ENCODE peak calls at places on chromosomes 1 and 21, in ten cellular contexts. K is stomach, C is body of pancreas, Z is ovary, O is HCT116, A is A549, Q is NB4, G is endothelial cell of umbilical vein, S is tibial nerve, V is Peyer's patch. J is an unnamed sample.

GRCh38 chr1:174243451-174244000 is 84.2 kb downstream of the RABGAP1L start:
- DNase-seq in Z (no peak), G (no peak), K (no peak), Q (no peak), A (no peak), S (no peak), O (no peak), C (no peak), V (no peak), J (no peak)

GRCh38 chr21:41142051-41142795 is 25.7 kb upstream of the BACE2 start:
- DNase-seq in G (no peak), S (peak), Q (no peak), A (peak), Z (no peak), K (no peak), O (no peak), C (peak), V (no peak), J (no peak)

GRCh38 chr1:9303916-9304315 is 11.2 kb downstream of the SPSB1 start:
- DNase-seq in Z (no peak), K (no peak), C (no peak), Q (no peak), S (no peak), A (no peak), V (no peak), O (no peak), G (no peak), J (no peak)

GRCh38 chr21:27320868-27321267 is 354.0 kb upstream of the ADAMTS5 start:
- DNase-seq in Z (no peak), C (no peak), A (no peak), K (no peak), Q (no peak), G (no peak), V (no peak), S (no peak), O (no peak), J (no peak)

GRCh38 chr1:198605426-198605825 is 33.4 kb upstream of the PTPRC start:
- DNase-seq in G (no peak), A (no peak), O (no peak), Q (peak), Z (no peak), S (no peak), C (no peak), V (no peak), K (no peak), J (no peak)

GRCh38 chr1:66725885-66726665 is 26.2 kb upstream of the DYNLT5 start:
- DNase-seq in A (peak), G (peak), V (no peak), Q (peak), O (peak), S (peak), C (peak), K (peak), Z (no peak), J (no peak)

GRCh38 chr1:171422489-171422888 is 62.8 kb upstream of the PRRC2C start:
- DNase-seq in A (no peak), K (no peak), O (no peak), V (no peak), S (no peak), C (no peak), G (peak), Q (no peak), Z (no peak), J (no peak)

GRCh38 chr1:7783178-7783711 is 846 bp upstream of the PER3 start:
- DNase-seq in C (peak), K (peak), O (no peak), Q (peak), S (peak), V (peak), G (peak), Z (no peak), A (peak), J (no peak)

GRCh38 chr1:38060557-38060956 is 14.0 kb upstream of the POU3F1 start:
- DNase-seq in Q (no peak), V (no peak), Z (no peak), A (no peak), G (no peak), O (no peak), C (no peak), K (no peak), S (no peak), J (no peak)

GRCh38 chr1:18724801-18725200 is 94.2 kb downstream of the PAX7 start:
- DNase-seq in K (no peak), G (no peak), V (no peak), O (no peak), Z (no peak), C (no peak), S (no peak), Q (no peak), A (no peak), J (no peak)

GRCh38 chr1:50976890-50977574 is 7.0 kb downstream of the CDKN2C start:
- DNase-seq in A (no peak), Z (peak), C (no peak), S (peak), Q (peak), V (peak), G (peak), O (no peak), K (no peak), J (no peak)

GRCh38 chr1:175162955-175163354 is 29.6 kb downstream of the KIAA0040 start:
- DNase-seq in A (no peak), Z (no peak), G (peak), Q (no peak), C (no peak), S (no peak), V (no peak), K (no peak), O (no peak), J (no peak)

GRCh38 chr1:111730282-111730681 is 8.9 kb downstream of the INKA2 start:
- DNase-seq in A (no peak), C (no peak), K (no peak), V (no peak), S (no peak), Z (no peak), O (no peak), G (no peak), Q (no peak), J (no peak)

GRCh38 chr1:102941364-102941947 is 166.9 kb downstream of the COL11A1 start:
- DNase-seq in O (no peak), S (no peak), Z (no peak), G (no peak), C (no peak), K (no peak), A (no peak), V (no peak), Q (no peak), J (no peak)

GRCh38 chr1:170885551-170885950 is 49.8 kb upstream of the MROH9 start:
- DNase-seq in V (no peak), O (no peak), K (no peak), Z (no peak), G (no peak), S (no peak), C (no peak), Q (no peak), A (no peak), J (no peak)

GRCh38 chr1:161420763-161421455 is 53.2 kb upstream of the CFAP126 start:
- DNase-seq in C (no peak), Q (no peak), A (peak), O (peak), V (no peak), S (no peak), K (no peak), G (no peak), Z (no peak), J (no peak)

GRCh38 chr1:10973552-10973951 is 38.9 kb upstream of the TARDBP start:
- DNase-seq in S (peak), O (no peak), G (no peak), K (peak), Z (no peak), V (no peak), Q (no peak), C (no peak), A (no peak), J (no peak)

GRCh38 chr21:42341776-42342542 is 8.8 kb downstream of the TFF2 start:
- DNase-seq in Q (no peak), O (no peak), G (no peak), V (no peak), A (no peak), C (no peak), Z (no peak), K (no peak), S (no peak), J (no peak)

GRCh38 chr1:8816831-8817412 is 518 bp downstream of the RERE start:
- DNase-seq in S (peak), Z (peak), K (peak), A (no peak), G (peak), C (peak), V (peak), O (no peak), Q (peak), J (no peak)

GRCh38 chr1:65176571-65176970 is 28.6 kb downstream of the AK4 start:
- DNase-seq in A (no peak), V (no peak), K (no peak), Z (no peak), S (no peak), Q (no peak), G (no peak), C (no peak), O (no peak), J (no peak)

GRCh38 chr1:234599617-234600417 is 10.2 kb downstream of the IRF2BP2 start:
- DNase-seq in C (peak), K (peak), V (peak), S (peak), A (peak), O (peak), Z (peak), G (peak), Q (peak), J (peak)

GRCh38 chr1:46174448-46175231 is at the start of gene TSPAN1:
- DNase-seq in Q (peak), A (no peak), G (no peak), S (peak), O (no peak), C (no peak), V (no peak), Z (no peak), K (peak), J (no peak)

GRCh38 chr1:202010042-202011015 is at the start of gene ELF3:
- DNase-seq in S (no peak), A (peak), V (peak), G (no peak), C (peak), K (peak), O (peak), Q (no peak), Z (no peak), J (no peak)

GRCh38 chr1:3162483-3162882 is 93.5 kb downstream of the PRDM16 start:
- DNase-seq in Z (no peak), O (no peak), G (no peak), A (no peak), K (no peak), C (no peak), S (no peak), V (no peak), Q (no peak), J (no peak)

GRCh38 chr1:232174306-232174705 is 455.6 kb downstream of the SIPA1L2 start:
- DNase-seq in O (no peak), S (no peak), V (no peak), C (no peak), K (no peak), Q (no peak), G (no peak), Z (no peak), A (no peak), J (no peak)

GRCh38 chr1:7930547-7931445 is 9.8 kb downstream of the TNFRSF9 start:
- DNase-seq in Z (no peak), O (no peak), Q (no peak), G (no peak), V (no peak), K (no peak), A (no peak), S (no peak), C (no peak), J (no peak)

GRCh38 chr1:47756411-47756810 is 240.8 kb downstream of the TRABD2B start:
- DNase-seq in C (no peak), V (no peak), G (no peak), S (no peak), Z (no peak), O (no peak), K (no peak), Q (no peak), A (no peak), J (no peak)

GRCh38 chr1:162018418-162018817 is 5.3 kb downstream of the OLFML2B start:
- DNase-seq in V (no peak), S (no peak), Z (no peak), K (no peak), C (no peak), A (no peak), Q (no peak), G (no peak), O (no peak), J (no peak)

GRCh38 chr1:167488786-167489185 is 29.5 kb downstream of the CD247 start:
- DNase-seq in Z (no peak), A (no peak), S (no peak), C (no peak), O (no peak), Q (no peak), K (no peak), G (no peak), V (no peak), J (no peak)

GRCh38 chr21:31733521-31734149 is 1.7 kb upstream of the SCAF4 start:
- DNase-seq in C (no peak), Q (no peak), S (no peak), V (no peak), Z (no peak), K (no peak), A (no peak), O (no peak), G (no peak), J (no peak)

GRCh38 chr1:247077234-247077633 is 1.4 kb downstream of the ZNF670 start:
- DNase-seq in O (no peak), C (no peak), K (no peak), Q (peak), A (no peak), G (peak), V (no peak), S (no peak), Z (no peak), J (no peak)

GRCh38 chr1:36175137-36176095 is 19.5 kb downstream of the MAP7D1 start:
- DNase-seq in G (no peak), S (no peak), Q (no peak), Z (no peak), C (peak), O (no peak), A (no peak), V (no peak), K (peak), J (no peak)

GRCh38 chr1:91846007-91846620 is 39.8 kb downstream of the TGFBR3 start:
- DNase-seq in A (no peak), Z (peak), O (no peak), K (peak), S (peak), Q (peak), G (peak), V (no peak), C (peak), J (no peak)

GRCh38 chr1:191255354-191256057 is 777.8 kb upstream of the BRINP3 start:
- DNase-seq in O (no peak), K (no peak), S (no peak), G (no peak), V (no peak), A (no peak), C (no peak), Z (no peak), Q (peak), J (no peak)

GRCh38 chr1:209029737-209030136 is 553.8 kb upstream of the CAMK1G start:
- DNase-seq in Q (no peak), S (no peak), C (no peak), Z (no peak), G (peak), O (no peak), V (no peak), K (no peak), A (no peak), J (no peak)

GRCh38 chr1:94180650-94181049 is 56.7 kb downstream of the ARHGAP29 start:
- DNase-seq in K (no peak), G (peak), C (no peak), Q (no peak), A (no peak), O (no peak), S (no peak), V (no peak), Z (no peak), J (no peak)

GRCh38 chr1:228166170-228166936 is 749 bp downstream of the IBA57 start:
- DNase-seq in C (peak), K (peak), V (no peak), Q (peak), A (peak), S (peak), O (peak), G (no peak), Z (peak), J (no peak)
- TF ChIP-seq CTCF in C (peak), K (no peak), V (no peak), Q (no peak), A (peak), S (peak), O (no peak), G (no peak), Z (peak), J (peak)

DNA sequence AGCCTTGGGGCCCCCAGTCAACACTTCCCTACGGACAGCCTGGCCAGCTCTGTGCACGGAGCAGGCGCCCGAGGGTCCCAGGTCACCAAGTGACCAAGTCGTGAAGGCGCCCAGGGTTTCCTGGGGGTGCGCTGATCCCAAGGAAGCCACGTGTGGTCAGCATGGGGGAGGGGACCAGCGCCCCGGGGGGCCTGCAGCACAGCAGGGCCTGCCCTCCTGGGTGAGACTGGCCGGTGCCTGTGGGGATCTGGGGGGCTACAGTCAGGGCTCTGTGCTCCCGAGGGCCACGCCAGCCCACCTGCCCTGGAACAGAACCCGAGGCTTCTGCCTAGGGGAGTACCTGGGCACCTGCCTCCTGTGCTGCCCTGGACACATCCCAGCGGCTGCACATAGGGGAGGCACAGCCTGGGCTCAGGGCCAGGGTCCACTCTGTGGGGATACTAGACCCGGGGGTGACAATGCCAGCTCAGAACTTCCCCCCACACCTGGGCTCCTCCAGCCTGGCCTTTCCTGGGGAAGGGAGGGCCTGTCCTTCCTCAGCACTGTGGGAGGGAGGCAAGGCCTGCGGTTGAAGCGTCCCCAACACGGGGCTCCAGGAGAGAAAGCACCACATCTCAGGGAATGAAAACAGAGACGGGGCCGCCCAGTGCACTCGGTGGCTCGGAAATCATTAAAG is 6.2 kb upstream of the POFUT2 start:
- DNase-seq in V (no peak), O (no peak), G (no peak), A (no peak), K (peak), S (no peak), C (peak), Z (peak), Q (no peak), J (no peak)
- TF ChIP-seq POLR2A in V (no peak), O (no peak), G (no peak), A (no peak), K (no peak), S (no peak), C (no peak), Z (no peak), Q (no peak), J (no peak)

GRCh38 chr1:12012560-12013316 is 6.6 kb upstream of the MIIP start:
- DNase-seq in Z (no peak), K (no peak), S (no peak), G (no peak), Q (no peak), O (no peak), V (no peak), A (no peak), C (no peak), J (no peak)

GRCh38 chr1:12014141-12014981 is 4.9 kb upstream of the MIIP start:
- DNase-seq in C (no peak), G (no peak), K (no peak), S (no peak), Q (no peak), A (no peak), Z (peak), O (no peak), V (no peak), J (no peak)

GRCh38 chr1:12010751-12011570 is 8.3 kb upstream of the MIIP start:
- DNase-seq in V (no peak), S (no peak), K (no peak), O (no peak), Q (no peak), Z (no peak), G (no peak), C (no peak), A (no peak), J (no peak)

GRCh38 chr1:12013317-12013588 is 6.0 kb upstream of the MIIP start:
- DNase-seq in C (no peak), G (no peak), Q (no peak), Z (no peak), A (no peak), S (no peak), V (no peak), O (no peak), K (no peak), J (no peak)

GRCh38 chr1:12011998-12012397 is 7.3 kb upstream of the MIIP start:
- DNase-seq in Z (no peak), G (no peak), A (no peak), S (no peak), V (no peak), C (no peak), Q (no peak), K (no peak), O (no peak), J (no peak)
- TF ChIP-seq CTCF in Z (no peak), G (no peak), A (no peak), S (no peak), V (no peak), C (no peak), Q (no peak), K (no peak), O (no peak), J (no peak)

GRCh38 chr1:156767879-156768608 is 709 bp downstream of the PRCC start:
- DNase-seq in O (no peak), V (no peak), Z (peak), C (no peak), G (peak), K (no peak), S (no peak), A (no peak), Q (peak), J (no peak)
- TF ChIP-seq POLR2A in O (no peak), V (no peak), Z (no peak), C (no peak), G (no peak), K (no peak), S (no peak), A (no peak), Q (no peak), J (no peak)

GRCh38 chr1:193070395-193070753 is 11.0 kb downstream of the RO60 start:
- DNase-seq in C (no peak), Q (peak), S (no peak), K (no peak), O (no peak), G (no peak), A (no peak), V (no peak), Z (no peak), J (no peak)
- TF ChIP-seq CTCF in C (no peak), Q (no peak), S (no peak), K (no peak), O (no peak), G (no peak), A (no peak), V (no peak), Z (no peak), J (no peak)